ENCODE peak calls at places on chromosomes 3 and 15, in four cellular contexts. I, W, X and Z are unnamed samples.

GRCh38 chr3:136995652-136996051 is 37.9 kb downstream of the IL20RB start:
- DNase-seq in I (no peak), W (no peak), X (no peak), Z (no peak)

GRCh38 chr3:167983583-167983982 is 112.1 kb downstream of the GOLIM4 start:
- DNase-seq in I (no peak), W (no peak), X (no peak), Z (no peak)

GRCh38 chr3:152046280-152046679 is 172.8 kb downstream of the SUCNR1 start:
- DNase-seq in X (no peak), W (no peak), I (no peak), Z (no peak)

GRCh38 chr15:101490922-101491738 is 1.6 kb upstream of the PCSK6 start:
- DNase-seq in W (no peak), X (no peak), I (no peak), Z (no peak)

GRCh38 chr3:194572944-194573491 is 60.2 kb downstream of the TMEM44 start:
- DNase-seq in W (no peak), I (no peak), X (no peak), Z (peak; percentile 92)

GRCh38 chr3:52182203-52182602 is 15.8 kb upstream of the ALAS1 start:
- DNase-seq in W (no peak), X (no peak), I (no peak), Z (no peak)

GRCh38 chr3:72299823-72300222 is 514.9 kb upstream of the PROK2 start:
- DNase-seq in I (no peak), W (no peak), X (no peak), Z (peak; percentile 52)

GRCh38 chr15:100147828-100148227 is 193.9 kb downstream of the ADAMTS17 start:
- DNase-seq in W (no peak), I (no peak), X (no peak), Z (peak; percentile 22)

GRCh38 chr3:112744825-112745566 is 101.7 kb downstream of the CD200R1L start:
- DNase-seq in I (no peak), X (peak; percentile 26), W (peak; percentile 12), Z (peak; percentile 51)

GRCh38 chr15:76100361-76100760 is 40.6 kb downstream of the TMEM266 start:
- DNase-seq in W (no peak), I (no peak), X (no peak), Z (no peak)

GRCh38 chr15:70054366-70054765 is 43.4 kb downstream of the TLE3 start:
- DNase-seq in I (no peak), W (no peak), X (no peak), Z (no peak)

GRCh38 chr3:194250104-194251002 is 100.8 kb downstream of the CPN2 start:
- DNase-seq in W (peak; percentile 88), I (peak; percentile 35), X (peak; percentile 89), Z (peak; percentile 89)

GRCh38 chr3:111200027-111200426 is 128.4 kb downstream of the NECTIN3 start:
- DNase-seq in I (no peak), W (no peak), X (no peak), Z (no peak)

GRCh38 chr3:15256861-15257341 is 50.9 kb downstream of the CAPN7 start:
- DNase-seq in X (no peak), W (no peak), I (no peak), Z (no peak)

GRCh38 chr3:78941587-78941986 is 826.2 kb downstream of the ROBO1 start:
- DNase-seq in I (no peak), X (peak; percentile 17), W (no peak), Z (peak; percentile 95)

GRCh38 chr3:190696777-190697501 is 165.6 kb downstream of the GMNC start:
- DNase-seq in X (peak; percentile 7), I (peak; percentile 23), W (no peak), Z (peak; percentile 64)

GRCh38 chr3:77514766-77515165 is 474.9 kb downstream of the ROBO2 start:
- DNase-seq in W (no peak), I (no peak), X (no peak), Z (no peak)

GRCh38 chr15:85496551-85497545 is 116.4 kb downstream of the AKAP13 start:
- DNase-seq in I (no peak), W (no peak), X (no peak), Z (no peak)

GRCh38 chr15:50883903-50884302 is 24.6 kb upstream of the AP4E1 start:
- DNase-seq in W (no peak), I (no peak), X (no peak), Z (peak; percentile 78)

GRCh38 chr15:60840306-60840702 is 361.4 kb upstream of the ICE2 start:
- DNase-seq in I (no peak), W (no peak), X (no peak), Z (peak; percentile 51)

GRCh38 chr3:94616833-94617232 is 554.0 kb downstream of the NSUN3 start:
- DNase-seq in I (no peak), W (no peak), X (no peak), Z (no peak)

GRCh38 chr15:56047354-56047753 is 53.9 kb upstream of the NEDD4 start:
- DNase-seq in I (no peak), W (no peak), X (no peak), Z (no peak)

GRCh38 chr3:110272525-110272924 is 799.1 kb upstream of the NECTIN3 start:
- DNase-seq in W (no peak), I (no peak), X (no peak), Z (no peak)

GRCh38 chr3:186487819-186488218 is 56.4 kb downstream of the CRYGS start:
- DNase-seq in I (no peak), X (no peak), W (no peak), Z (peak; percentile 42)

GRCh38 chr3:32392530-32393302 is 1.1 kb downstream of the CMTM7 start:
- DNase-seq in X (no peak), I (peak; percentile 61), W (peak; percentile 61), Z (peak; percentile 85)

DNA sequence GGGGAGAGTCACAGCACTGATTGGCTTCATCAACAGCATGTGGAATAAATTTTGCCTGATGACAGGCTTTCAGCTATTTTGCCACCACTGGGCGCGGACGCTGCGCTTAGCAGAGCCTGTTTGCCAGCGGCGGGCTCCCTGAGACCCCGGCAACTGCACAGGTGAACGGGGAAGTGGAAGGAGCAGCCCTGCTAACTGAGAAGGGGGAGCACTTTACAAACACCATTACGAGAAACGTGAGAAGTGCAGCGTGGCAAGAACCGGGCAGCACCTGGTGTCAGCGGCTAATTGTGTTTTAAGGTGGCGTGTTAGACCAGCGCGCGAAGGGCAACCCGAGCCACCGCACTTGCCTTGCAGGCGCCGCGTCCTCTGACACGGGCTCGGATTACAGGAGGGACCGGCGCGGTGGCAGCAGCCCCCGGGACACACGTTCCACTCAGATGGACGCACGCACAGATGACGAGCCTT is 307.8 kb upstream of the ARRDC4 start:
- DNase-seq in W (peak; percentile 9), I (peak; percentile 7), X (no peak), Z (no peak)
- H3K4me3 ChIP-seq in W (no peak overlapping the region), I (no peak overlapping the region), X (no peak overlapping the region), Z (no peak overlapping the region)

GRCh38 chr3:143071776-143072175 is 47.8 kb upstream of the CHST2 start:
- DNase-seq in W (no peak), X (no peak), I (no peak), Z (no peak)

GRCh38 chr3:143066033-143066432 is 53.5 kb upstream of the CHST2 start:
- DNase-seq in X (no peak), I (no peak), W (no peak), Z (no peak)

GRCh38 chr3:143067201-143067600 is 52.4 kb upstream of the CHST2 start:
- DNase-seq in I (no peak), X (no peak), W (no peak), Z (peak; percentile 74)

GRCh38 chr3:143068059-143068458 is 51.5 kb upstream of the CHST2 start:
- DNase-seq in X (no peak), I (no peak), W (no peak), Z (no peak)

GRCh38 chr3:143070977-143071551 is 48.5 kb upstream of the CHST2 start:
- DNase-seq in X (peak; percentile 26), W (no peak), I (no peak), Z (peak; percentile 89)
- TF ChIP-seq CTCF in X (no peak), W (no peak), I (no peak), Z (no peak)

GRCh38 chr3:183180105-183180763 is 17.7 kb upstream of the LAMP3 start:
- DNase-seq in X (no peak), I (no peak), W (no peak), Z (peak; percentile 37)
- H3K4me3 ChIP-seq in X (no peak overlapping the region), I (no peak overlapping the region), W (no peak overlapping the region), Z (peak overlapping the region; percentile 65)

DNA sequence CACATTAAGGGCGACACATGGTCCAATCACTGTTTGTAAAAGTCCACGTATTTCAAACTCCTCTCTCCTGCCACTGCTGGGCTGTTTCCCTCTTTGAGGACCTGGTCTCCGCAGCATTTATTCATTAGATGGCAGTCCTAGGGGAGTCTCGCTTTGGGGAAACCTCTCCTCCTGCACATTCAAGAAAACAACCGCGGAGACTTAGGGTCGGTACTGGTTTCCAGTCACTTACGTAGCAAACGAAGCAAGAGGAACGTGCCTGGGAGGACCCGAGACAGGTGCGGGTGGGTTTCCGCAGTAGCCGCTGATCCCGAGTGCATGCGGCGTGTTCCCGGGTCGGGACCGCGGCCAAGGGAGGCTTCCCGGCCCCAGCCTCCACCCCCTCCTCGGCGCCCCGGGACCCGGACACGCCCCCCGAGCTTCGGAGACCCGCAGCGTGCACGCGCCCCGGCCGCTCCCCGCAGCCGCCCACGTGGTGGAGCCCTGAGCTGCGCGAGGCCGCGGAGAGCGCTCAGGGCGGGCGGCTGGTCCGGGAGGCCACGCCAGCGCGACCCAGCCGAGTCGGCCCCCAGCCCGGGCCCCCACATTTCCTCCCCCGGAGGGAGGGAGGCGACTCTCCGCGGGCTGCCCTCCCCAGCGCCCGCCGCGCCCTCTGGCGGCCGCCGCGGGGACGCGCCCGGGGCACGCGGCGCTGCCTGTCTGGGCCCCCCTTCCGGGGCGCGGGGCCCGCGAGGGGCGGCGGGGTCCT is 1.1 kb upstream of the IGF1R start:
- DNase-seq in W (peak; percentile 79), I (peak; percentile 88), X (no peak), Z (peak; percentile 60)
- TF ChIP-seq CTCF in W (peak; percentile 91), I (no peak), X (peak; percentile 2), Z (no peak)

GRCh38 chr3:188349276-188349962 is 195.5 kb downstream of the LPP start:
- DNase-seq in W (no peak), I (peak; percentile 24), X (no peak), Z (peak; percentile 24)
- H3K4me3 ChIP-seq in W (no peak overlapping the region), I (no peak overlapping the region), X (no peak overlapping the region), Z (no peak overlapping the region)

DNA sequence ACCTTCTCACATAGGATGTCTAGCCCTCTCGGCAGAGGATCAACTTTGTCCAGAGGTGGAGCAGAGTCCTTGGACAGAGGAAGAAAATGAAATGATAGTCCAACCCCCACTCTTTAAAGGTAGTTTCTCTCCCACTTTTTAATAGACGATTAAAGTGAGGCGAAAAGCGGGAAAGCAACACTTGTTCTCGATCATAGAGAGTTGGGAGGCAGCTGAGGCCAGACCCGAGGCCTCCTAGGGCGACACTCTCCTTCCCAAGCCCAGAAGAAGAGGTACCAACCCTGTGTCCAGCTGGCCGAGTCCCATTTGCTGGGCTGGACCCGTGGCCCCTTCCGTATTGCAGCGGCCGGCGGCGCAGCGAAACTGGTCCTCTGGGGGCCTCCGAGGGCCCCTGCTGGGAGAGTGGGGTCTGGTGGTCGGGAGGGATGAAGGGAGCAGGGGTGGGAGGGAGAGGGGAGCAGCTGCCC is 2.3 kb downstream of the WNT5A start:
- DNase-seq in X (no peak), I (no peak), W (no peak), Z (no peak)
- TF ChIP-seq CTCF in X (no peak), I (no peak), W (no peak), Z (no peak)